ENCODE peak calls at places on chromosomes 13 and 19, in four cellular contexts. One of them, this sample, is unnamed.

GRCh38 chr13:107034236-107034635 is 466.3 kb upstream of the ARGLU1 start:
- DNase-seq in K562: no peak
- DNase-seq in HepG2: no peak
- DNase-seq in GM12878: no peak
- DNase-seq in this sample: no peak

GRCh38 chr19:4497770-4498389 is 20.4 kb downstream of the PLIN4 start:
- DNase-seq in GM12878: no peak
- DNase-seq in K562: no peak
- DNase-seq in HepG2: no peak
- DNase-seq in this sample: no peak

GRCh38 chr13:47215741-47216140 is 318.9 kb upstream of the HTR2A start:
- DNase-seq in GM12878: no peak
- DNase-seq in HepG2: no peak
- DNase-seq in K562: no peak
- DNase-seq in this sample: peak

GRCh38 chr19:44071824-44072542 is at the start of gene ZNF284:
- DNase-seq in HepG2: peak
- DNase-seq in K562: peak
- DNase-seq in GM12878: peak
- DNase-seq in this sample: peak

GRCh38 chr19:15780595-15781418 is 6.7 kb upstream of the OR10H5 start:
- DNase-seq in HepG2: no peak
- DNase-seq in GM12878: no peak
- DNase-seq in K562: no peak
- DNase-seq in this sample: no peak

GRCh38 chr13:56015919-56016318 is 1124.8 kb upstream of the PRR20A start:
- DNase-seq in K562: no peak
- DNase-seq in HepG2: no peak
- DNase-seq in GM12878: no peak
- DNase-seq in this sample: no peak

GRCh38 chr13:51027644-51028043 is 83.4 kb downstream of the C13orf42 start:
- DNase-seq in K562: no peak
- DNase-seq in GM12878: no peak
- DNase-seq in HepG2: no peak
- DNase-seq in this sample: no peak

GRCh38 chr13:73216381-73216831 is 157.6 kb downstream of the KLF5 start:
- DNase-seq in GM12878: no peak
- DNase-seq in K562: no peak
- DNase-seq in HepG2: no peak
- DNase-seq in this sample: no peak

GRCh38 chr13:39107484-39108040 is 69.3 kb downstream of the NHLRC3 start:
- DNase-seq in HepG2: no peak
- DNase-seq in K562: no peak
- DNase-seq in GM12878: no peak
- DNase-seq in this sample: no peak

GRCh38 chr13:36357692-36358091 is 11.5 kb upstream of the SPART start:
- DNase-seq in K562: no peak
- DNase-seq in GM12878: no peak
- DNase-seq in HepG2: no peak
- DNase-seq in this sample: no peak

GRCh38 chr13:113782472-113782871 is 23.4 kb downstream of the TMEM255B start:
- DNase-seq in HepG2: no peak
- DNase-seq in K562: no peak
- DNase-seq in GM12878: no peak
- DNase-seq in this sample: no peak

GRCh38 chr13:72290962-72291681 is 424.1 kb upstream of the DACH1 start:
- DNase-seq in GM12878: no peak
- DNase-seq in HepG2: no peak
- DNase-seq in K562: no peak
- DNase-seq in this sample: no peak

GRCh38 chr13:49246850-49247721 is 639 bp upstream of the CDADC1 start:
- DNase-seq in K562: no peak
- DNase-seq in GM12878: no peak
- DNase-seq in HepG2: no peak
- DNase-seq in this sample: no peak

GRCh38 chr19:16327911-16328823 is 3.5 kb downstream of the KLF2 start:
- DNase-seq in HepG2: no peak
- DNase-seq in GM12878: no peak
- DNase-seq in K562: no peak
- DNase-seq in this sample: peak

GRCh38 chr13:43307921-43308433 is 284.6 kb downstream of the DNAJC15 start:
- DNase-seq in HepG2: peak
- DNase-seq in GM12878: peak
- DNase-seq in K562: no peak
- DNase-seq in this sample: peak

GRCh38 chr13:38821753-38822551 is 135.1 kb downstream of the FREM2 start:
- DNase-seq in K562: no peak
- DNase-seq in GM12878: no peak
- DNase-seq in HepG2: no peak
- DNase-seq in this sample: no peak

GRCh38 chr19:2332341-2333026 is 4.0 kb downstream of the SPPL2B start:
- DNase-seq in K562: no peak
- DNase-seq in GM12878: peak
- DNase-seq in HepG2: no peak
- DNase-seq in this sample: no peak

GRCh38 chr13:27953671-27954405 is 15.3 kb downstream of the CDX2 start:
- DNase-seq in K562: peak
- DNase-seq in HepG2: peak
- DNase-seq in GM12878: no peak
- DNase-seq in this sample: peak

GRCh38 chr13:79222427-79223205 is 183.4 kb downstream of the RBM26 start:
- DNase-seq in GM12878: no peak
- DNase-seq in HepG2: no peak
- DNase-seq in K562: no peak
- DNase-seq in this sample: no peak

GRCh38 chr19:3178377-3178972 is at the start of gene S1PR4:
- DNase-seq in HepG2: no peak
- DNase-seq in GM12878: no peak
- DNase-seq in K562: no peak
- DNase-seq in this sample: no peak

GRCh38 chr19:17807731-17808316 is 12.9 kb downstream of the B3GNT3 start:
- DNase-seq in K562: no peak
- DNase-seq in GM12878: no peak
- DNase-seq in HepG2: no peak
- DNase-seq in this sample: no peak

GRCh38 chr19:55229789-55230182 is 1.2 kb upstream of the TMEM86B start:
- DNase-seq in K562: no peak
- DNase-seq in GM12878: no peak
- DNase-seq in HepG2: no peak
- DNase-seq in this sample: no peak

GRCh38 chr19:16520074-16520973 is 21.9 kb downstream of the CHERP start:
- DNase-seq in GM12878: no peak
- DNase-seq in HepG2: no peak
- DNase-seq in K562: no peak
- DNase-seq in this sample: no peak

GRCh38 chr19:2567580-2567979 is 91.7 kb downstream of the GADD45B start:
- DNase-seq in HepG2: no peak
- DNase-seq in GM12878: no peak
- DNase-seq in K562: no peak
- DNase-seq in this sample: no peak

GRCh38 chr19:41928221-41928683 is at the start of gene ERFL:
- DNase-seq in GM12878: no peak
- DNase-seq in HepG2: no peak
- DNase-seq in K562: peak
- DNase-seq in this sample: no peak

GRCh38 chr19:33252971-33253370 is 27.3 kb upstream of the SLC7A10 start:
- DNase-seq in K562: no peak
- DNase-seq in HepG2: no peak
- DNase-seq in GM12878: no peak
- DNase-seq in this sample: no peak
- TF ChIP-seq MYC in K562: no peak
- TF ChIP-seq MYC in HepG2: no peak
- TF ChIP-seq MYC in GM12878: no peak
- TF ChIP-seq MYC in this sample: no peak

GRCh38 chr19:13726323-13726722 is 38.0 kb upstream of the MRI1 start:
- DNase-seq in K562: no peak
- DNase-seq in GM12878: no peak
- DNase-seq in HepG2: no peak
- DNase-seq in this sample: no peak
- TF ChIP-seq JUNB in K562: no peak
- TF ChIP-seq JUNB in GM12878: no peak
- TF ChIP-seq JUNB in HepG2: no peak
- TF ChIP-seq JUNB in this sample: no peak

GRCh38 chr19:688992-689391 is 6.3 kb downstream of the PRSS57 start:
- DNase-seq in HepG2: no peak
- DNase-seq in K562: no peak
- DNase-seq in GM12878: no peak
- DNase-seq in this sample: no peak

GRCh38 chr19:688214-688613 is 7.0 kb downstream of the PRSS57 start:
- DNase-seq in K562: no peak
- DNase-seq in HepG2: no peak
- DNase-seq in GM12878: no peak
- DNase-seq in this sample: no peak

GRCh38 chr19:685457-685931 is 9.3 kb downstream of the FSTL3 start:
- DNase-seq in HepG2: no peak
- DNase-seq in K562: no peak
- DNase-seq in GM12878: no peak
- DNase-seq in this sample: no peak

GRCh38 chr19:686589-687297 is 8.5 kb downstream of the PRSS57 start:
- DNase-seq in HepG2: no peak
- DNase-seq in GM12878: no peak
- DNase-seq in K562: no peak
- DNase-seq in this sample: no peak

DNA sequence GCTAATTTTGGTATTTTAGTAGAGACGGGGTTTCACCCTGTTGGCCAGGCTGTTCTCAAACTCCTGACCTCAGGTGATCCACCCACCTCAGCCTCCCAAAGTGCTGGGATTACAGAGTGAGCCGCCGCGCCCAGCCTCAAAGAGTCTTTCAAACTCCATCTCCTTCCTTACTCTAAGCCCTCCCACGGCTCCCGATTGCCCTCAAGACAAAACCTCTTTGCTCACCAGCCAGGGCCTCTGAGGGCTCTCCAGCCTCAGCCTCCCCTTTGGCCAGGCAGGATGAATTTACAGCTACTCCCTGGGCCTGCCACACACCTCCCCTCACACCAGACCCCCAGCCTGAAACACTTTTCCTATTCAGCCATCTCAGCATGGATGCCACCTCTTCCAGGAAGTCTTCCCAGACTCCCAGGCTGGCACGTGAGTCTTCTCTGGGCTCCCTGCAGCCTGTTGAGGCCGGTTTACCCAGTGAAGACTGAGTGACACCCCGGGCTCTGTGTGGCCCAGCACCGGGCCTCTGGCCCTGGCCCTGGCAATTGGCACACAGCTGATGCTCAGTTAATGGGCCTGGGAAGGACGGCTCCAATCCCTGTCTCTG is 7.6 kb downstream of the PRSS57 start:
- DNase-seq in HepG2: no peak
- DNase-seq in K562: no peak
- DNase-seq in GM12878: no peak
- DNase-seq in this sample: no peak
- TF ChIP-seq MYC in HepG2: no peak
- TF ChIP-seq MYC in K562: no peak
- TF ChIP-seq MYC in GM12878: no peak
- TF ChIP-seq MYC in this sample: no peak

GRCh38 chr13:109426690-109426990 is 359.7 kb downstream of the IRS2 start:
- DNase-seq in K562: no peak
- DNase-seq in HepG2: no peak
- DNase-seq in GM12878: no peak
- DNase-seq in this sample: no peak
- TF ChIP-seq JUNB in K562: no peak
- TF ChIP-seq JUNB in HepG2: no peak
- TF ChIP-seq JUNB in GM12878: no peak
- TF ChIP-seq JUNB in this sample: no peak

GRCh38 chr19:35511337-35511736 is 2.1 kb downstream of the DMKN start:
- DNase-seq in HepG2: no peak
- DNase-seq in GM12878: no peak
- DNase-seq in K562: no peak
- DNase-seq in this sample: no peak

GRCh38 chr19:35513231-35513974 is at the start of gene DMKN:
- DNase-seq in GM12878: no peak
- DNase-seq in K562: peak
- DNase-seq in HepG2: peak
- DNase-seq in this sample: no peak

GRCh38 chr19:35512831-35513230 is 618 bp downstream of the DMKN start:
- DNase-seq in GM12878: no peak
- DNase-seq in HepG2: no peak
- DNase-seq in K562: no peak
- DNase-seq in this sample: no peak

GRCh38 chr19:35516310-35516709 is 2.9 kb upstream of the DMKN start:
- DNase-seq in K562: no peak
- DNase-seq in GM12878: no peak
- DNase-seq in HepG2: no peak
- DNase-seq in this sample: no peak

DNA sequence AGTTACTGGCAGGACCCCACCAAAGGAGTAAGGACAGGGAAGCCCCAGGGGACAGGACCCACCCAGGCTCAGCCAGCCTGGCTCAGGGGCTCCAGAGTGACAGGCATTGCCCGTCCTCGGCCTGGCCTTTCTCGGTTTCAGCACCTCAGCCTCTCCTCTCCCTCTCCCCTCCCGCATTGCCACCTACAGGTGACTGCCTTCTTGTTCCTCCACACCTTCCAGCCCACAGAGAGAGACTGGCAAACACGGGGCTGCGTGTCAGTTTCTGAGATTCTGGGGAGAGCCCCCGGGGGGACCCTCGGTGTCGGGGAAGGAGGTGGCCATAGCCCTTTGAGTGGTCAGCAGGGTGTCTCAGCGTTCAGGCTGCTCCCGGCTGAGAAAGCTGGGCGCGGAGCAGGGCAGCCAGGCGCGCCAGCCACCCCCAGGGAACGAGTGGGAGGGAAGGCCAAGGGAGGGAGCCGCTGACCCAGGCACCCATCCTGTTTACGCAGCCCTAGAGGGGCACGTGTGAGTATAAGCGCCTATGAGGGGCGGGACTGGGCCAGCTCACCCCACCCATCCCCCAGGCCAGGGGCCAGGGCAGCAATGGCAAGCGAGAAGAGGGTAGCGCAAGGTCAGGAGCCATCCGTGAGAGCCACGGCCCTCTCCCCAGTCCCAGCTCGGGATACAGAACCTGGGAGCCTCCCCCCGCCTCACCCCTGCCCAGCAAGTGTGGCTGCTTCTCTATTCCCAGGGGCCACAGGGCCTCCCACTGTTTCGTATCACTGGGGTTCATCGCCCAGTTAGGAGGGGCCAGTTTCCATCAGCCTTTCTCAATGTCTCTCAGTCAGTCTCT is 743 bp upstream of the DMKN start:
- DNase-seq in HepG2: peak
- DNase-seq in GM12878: no peak
- DNase-seq in K562: no peak
- DNase-seq in this sample: no peak
- TF ChIP-seq MYC in HepG2: no peak
- TF ChIP-seq MYC in GM12878: no peak
- TF ChIP-seq MYC in K562: no peak
- TF ChIP-seq MYC in this sample: no peak